ENCODE peak calls at places on chromosomes 3 and 15, in five cellular contexts. U is GM18507, B is AG09319, C is left cardiac atrium, A is SK-MEL-5. T is an unnamed sample.

GRCh38 chr3:45560270-45561020 is 34.1 kb upstream of the LIMD1 start:
- DNase-seq in C (peak), B (no peak), U (no peak), A (no peak), T (no peak)

GRCh38 chr3:118772036-118773030 is 262.3 kb downstream of the IGSF11 start:
- DNase-seq in C (no peak), B (no peak), U (peak), A (no peak), T (no peak)

GRCh38 chr3:151210676-151211381 is 7.8 kb upstream of the GPR171 start:
- DNase-seq in C (no peak), B (no peak), A (peak), U (no peak), T (no peak)

GRCh38 chr3:156826144-156826895 is at the start of gene LEKR1:
- DNase-seq in B (peak), C (peak), U (peak), A (peak), T (peak)

GRCh38 chr3:157111578-157111977 is 48.4 kb downstream of the CCNL1 start:
- DNase-seq in C (no peak), A (no peak), B (no peak), U (no peak), T (no peak)

GRCh38 chr15:92657486-92657885 is 1.9 kb upstream of the FAM174B start:
- DNase-seq in A (no peak), U (no peak), C (no peak), B (no peak), T (no peak)

GRCh38 chr15:89315375-89315929 is 19.2 kb downstream of the POLG start:
- DNase-seq in U (no peak), B (no peak), C (no peak), A (no peak), T (no peak)

GRCh38 chr3:29597376-29598008 is 316.6 kb downstream of the RBMS3 start:
- DNase-seq in U (no peak), B (no peak), C (no peak), A (no peak), T (no peak)